ENCODE peak calls at places on chromosomes 12 and 14, in four cellular contexts. K, A, X and G are unnamed samples.

GRCh38 chr12:39236994-39237393 is 205.9 kb downstream of the KIF21A start:
- DNase-seq in K (peak), A (no peak), X (no peak), G (no peak)

GRCh38 chr14:51513281-51513680 is 138.4 kb upstream of the FRMD6 start:
- DNase-seq in K (no peak), A (no peak), X (no peak), G (no peak)

GRCh38 chr12:56122637-56123036 is 4.6 kb downstream of the ZC3H10 start:
- DNase-seq in K (no peak), A (no peak), X (no peak), G (no peak)

GRCh38 chr14:22630486-22630885 is 13.7 kb downstream of the OR6J1 start:
- DNase-seq in K (peak), A (no peak), X (no peak), G (no peak)

GRCh38 chr14:64234877-64235651 is 59.1 kb downstream of the ESR2 start:
- DNase-seq in K (peak), A (no peak), X (no peak), G (no peak)

GRCh38 chr14:99192823-99193222 is 79.2 kb downstream of the BCL11B start:
- DNase-seq in K (no peak), A (no peak), X (no peak), G (no peak)

GRCh38 chr12:117034691-117035090 is 64.5 kb downstream of the TESC start:
- DNase-seq in K (no peak), A (no peak), X (no peak), G (no peak)

GRCh38 chr14:59464651-59465569 is at the start of gene GPR135:
- DNase-seq in K (peak), A (peak), X (peak), G (peak)

GRCh38 chr12:96308881-96309280 is 91.4 kb downstream of the CDK17 start:
- DNase-seq in K (peak), A (no peak), X (no peak), G (no peak)

GRCh38 chr12:97637770-97638169 is 175.2 kb downstream of the RMST start:
- DNase-seq in K (no peak), A (no peak), X (no peak), G (no peak)

GRCh38 chr14:24243336-24243836 is 963 bp upstream of the TINF2 start:
- DNase-seq in K (no peak), A (no peak), X (peak), G (no peak)

GRCh38 chr12:50006754-50007442 is 18.4 kb downstream of the RACGAP1 start:
- DNase-seq in K (peak), A (no peak), X (no peak), G (no peak)

GRCh38 chr12:26287666-26288408 is 92.5 kb downstream of the SSPN start:
- DNase-seq in K (no peak), A (no peak), X (no peak), G (no peak)

GRCh38 chr14:61524211-61524806 is 171.0 kb upstream of the HIF1A start:
- DNase-seq in K (peak), A (no peak), X (no peak), G (no peak)

GRCh38 chr14:104094709-104095425 is 9.4 kb downstream of the ASPG start:
- DNase-seq in K (peak), A (peak), X (no peak), G (peak)

GRCh38 chr12:68621092-68622081 is 10.7 kb downstream of the RAP1B start:
- DNase-seq in K (no peak), A (no peak), X (no peak), G (no peak)

GRCh38 chr12:71685312-71685906 is 473 bp upstream of the TMEM19 start:
- DNase-seq in K (no peak), A (no peak), X (no peak), G (no peak)